ENCODE peak calls at places on chromosomes 13 and 19, in five cellular contexts. One of them, this sample, is unnamed.

GRCh38 chr13:99051768-99052455 is 74.0 kb upstream of the DOCK9 start:
- DNase-seq in right lobe of liver: no peak
- DNase-seq in AG09319: no peak
- DNase-seq in GM23338: no peak
- DNase-seq in WTC11: no peak
- DNase-seq in this sample: no peak

GRCh38 chr19:3712663-3713531 is 4.7 kb downstream of the TJP3 start:
- DNase-seq in right lobe of liver: peak
- DNase-seq in AG09319: no peak
- DNase-seq in GM23338: no peak
- DNase-seq in WTC11: no peak
- DNase-seq in this sample: no peak

GRCh38 chr19:43738780-43739211 is 16.0 kb downstream of the SMG9 start:
- DNase-seq in right lobe of liver: no peak
- DNase-seq in AG09319: no peak
- DNase-seq in GM23338: no peak
- DNase-seq in WTC11: no peak
- DNase-seq in this sample: no peak

GRCh38 chr13:39417643-39418042 is 185.3 kb downstream of the LHFPL6 start:
- DNase-seq in right lobe of liver: no peak
- DNase-seq in AG09319: no peak
- DNase-seq in GM23338: peak
- DNase-seq in WTC11: peak
- DNase-seq in this sample: no peak

GRCh38 chr13:31947105-31947504 is 84.5 kb upstream of the FRY start:
- DNase-seq in right lobe of liver: no peak
- DNase-seq in AG09319: no peak
- DNase-seq in GM23338: no peak
- DNase-seq in WTC11: no peak
- DNase-seq in this sample: no peak

GRCh38 chr13:99150575-99151370 is 49.9 kb upstream of the UBAC2 start:
- DNase-seq in right lobe of liver: no peak
- DNase-seq in AG09319: peak
- DNase-seq in GM23338: no peak
- DNase-seq in WTC11: no peak
- DNase-seq in this sample: no peak

GRCh38 chr19:7560271-7560670 is 24.8 kb downstream of the PNPLA6 start:
- DNase-seq in right lobe of liver: no peak
- DNase-seq in AG09319: no peak
- DNase-seq in GM23338: no peak
- DNase-seq in WTC11: no peak
- DNase-seq in this sample: no peak

GRCh38 chr19:55586976-55587668 is 6.5 kb upstream of the ZNF579 start:
- DNase-seq in right lobe of liver: peak
- DNase-seq in AG09319: peak
- DNase-seq in GM23338: peak
- DNase-seq in WTC11: peak
- DNase-seq in this sample: peak

GRCh38 chr13:24085662-24086061 is 74.9 kb upstream of the SPATA13 start:
- DNase-seq in right lobe of liver: no peak
- DNase-seq in AG09319: no peak
- DNase-seq in GM23338: no peak
- DNase-seq in WTC11: no peak
- DNase-seq in this sample: no peak

GRCh38 chr19:41409288-41409687 is 11.7 kb downstream of the BCKDHA start:
- DNase-seq in right lobe of liver: no peak
- DNase-seq in AG09319: no peak
- DNase-seq in GM23338: no peak
- DNase-seq in WTC11: no peak
- DNase-seq in this sample: no peak

DNA sequence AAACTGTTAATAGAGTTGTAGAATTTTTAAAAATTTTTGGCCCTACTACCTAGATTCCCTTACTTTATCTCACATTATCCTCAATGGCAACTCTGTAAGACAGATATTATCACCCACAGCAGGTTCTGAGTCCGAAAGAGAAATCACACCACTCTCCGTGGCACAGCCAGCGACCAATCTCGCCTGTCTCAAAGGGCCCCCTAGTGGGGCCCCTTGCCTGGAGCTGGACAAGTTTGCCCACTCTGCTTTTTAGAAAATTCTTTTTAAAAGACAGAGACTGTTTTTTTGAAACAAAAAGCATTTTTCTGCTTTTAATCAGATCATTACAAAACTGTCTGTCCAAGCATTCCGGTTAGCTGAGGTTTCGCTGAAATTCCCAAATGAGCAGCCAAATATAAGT is 21.7 kb downstream of the PHF11 start:
- DNase-seq in right lobe of liver: no peak
- DNase-seq in AG09319: no peak
- DNase-seq in GM23338: peak
- DNase-seq in WTC11: peak
- DNase-seq in this sample: peak
- TF ChIP-seq CTCF in right lobe of liver: no peak
- TF ChIP-seq CTCF in AG09319: peak
- TF ChIP-seq CTCF in GM23338: peak
- TF ChIP-seq CTCF in WTC11: no peak
- TF ChIP-seq CTCF in this sample: peak

DNA sequence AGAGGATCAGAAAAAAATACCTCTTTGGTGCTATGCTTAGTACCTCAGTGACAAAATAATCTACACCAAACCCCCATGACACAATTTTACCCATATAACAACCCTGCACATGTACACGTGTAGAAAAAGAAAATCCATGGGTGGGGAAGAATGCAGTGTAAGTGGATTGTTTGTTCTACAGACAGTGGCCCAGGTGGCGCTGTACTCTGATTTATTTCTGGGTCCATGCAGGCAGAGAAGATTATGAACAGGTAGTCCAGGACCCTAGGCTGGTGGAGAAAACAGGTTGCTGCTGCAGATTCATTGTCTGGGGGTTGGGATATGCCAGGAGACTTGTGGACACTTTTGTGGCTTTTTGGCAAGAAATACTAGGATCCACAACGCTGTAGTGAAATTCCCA is 9.1 kb downstream of the ZNF100 start:
- DNase-seq in right lobe of liver: no peak
- DNase-seq in AG09319: no peak
- DNase-seq in GM23338: no peak
- DNase-seq in WTC11: no peak
- DNase-seq in this sample: no peak
- TF ChIP-seq CTCF in right lobe of liver: no peak
- TF ChIP-seq CTCF in AG09319: no peak
- TF ChIP-seq CTCF in GM23338: peak
- TF ChIP-seq CTCF in WTC11: no peak
- TF ChIP-seq CTCF in this sample: no peak

DNA sequence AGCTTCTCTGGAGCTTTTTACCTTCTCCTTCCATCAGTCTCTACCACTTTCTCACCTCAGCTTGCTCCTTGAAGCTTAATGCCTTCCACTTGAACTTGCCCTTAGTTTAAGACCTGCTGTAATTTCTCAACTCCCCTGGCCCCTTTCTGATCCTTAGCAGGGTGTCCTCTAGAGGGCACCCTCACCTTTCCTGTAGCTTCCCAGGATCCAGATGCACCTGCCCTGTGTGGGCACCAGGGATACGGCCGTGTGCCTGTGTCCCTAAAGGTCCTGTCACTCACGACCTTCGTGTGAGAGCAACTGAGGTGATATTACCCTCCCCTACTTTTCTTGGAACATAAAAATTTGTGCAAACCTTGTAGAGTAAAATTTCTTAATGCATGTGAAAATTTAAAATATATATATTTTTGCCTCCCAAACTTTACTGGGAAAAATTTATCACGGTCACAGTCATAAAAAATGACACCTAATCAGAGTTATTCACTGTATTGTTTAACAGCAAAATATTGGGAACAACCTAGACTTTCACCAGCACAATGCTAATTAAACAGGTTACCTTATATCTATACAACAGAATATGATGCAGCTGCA is 46.4 kb downstream of the PSG3 start:
- DNase-seq in right lobe of liver: peak
- DNase-seq in AG09319: peak
- DNase-seq in GM23338: peak
- DNase-seq in WTC11: peak
- DNase-seq in this sample: peak
- TF ChIP-seq CTCF in right lobe of liver: peak
- TF ChIP-seq CTCF in AG09319: peak
- TF ChIP-seq CTCF in GM23338: peak
- TF ChIP-seq CTCF in WTC11: peak
- TF ChIP-seq CTCF in this sample: peak

GRCh38 chr13:109706015-109706715 is 80.2 kb downstream of the IRS2 start:
- DNase-seq in right lobe of liver: no peak
- DNase-seq in AG09319: no peak
- DNase-seq in GM23338: no peak
- DNase-seq in WTC11: no peak
- DNase-seq in this sample: no peak
- TF ChIP-seq CTCF in right lobe of liver: no peak
- TF ChIP-seq CTCF in AG09319: no peak
- TF ChIP-seq CTCF in GM23338: no peak
- TF ChIP-seq CTCF in WTC11: no peak
- TF ChIP-seq CTCF in this sample: no peak

GRCh38 chr19:51020988-51021651 is 1.6 kb upstream of the KLK10 start:
- DNase-seq in right lobe of liver: no peak
- DNase-seq in AG09319: no peak
- DNase-seq in GM23338: peak
- DNase-seq in WTC11: no peak
- DNase-seq in this sample: peak
- TF ChIP-seq CTCF in right lobe of liver: peak
- TF ChIP-seq CTCF in AG09319: peak
- TF ChIP-seq CTCF in GM23338: peak
- TF ChIP-seq CTCF in WTC11: peak
- TF ChIP-seq CTCF in this sample: peak